ENCODE peak calls at places on chromosome 6, in five cellular contexts. S is IMR-90, Z is K562, N is HepG2, R is H1. K is an unnamed sample.

GRCh38 chr6:123016431-123017110 is 20.5 kb downstream of the CLVS2 start:
- DNase-seq in S (no peak), Z (no peak), N (no peak), R (no peak), K (no peak)

GRCh38 chr6:34275128-34275804 is 26.5 kb upstream of the SMIM29 start:
- DNase-seq in S (no peak), Z (no peak), N (no peak), R (no peak), K (no peak)

GRCh38 chr6:46014511-46015118 is 1.0 kb downstream of the CLIC5 start:
- DNase-seq in S (no peak), Z (no peak), N (no peak), R (peak), K (no peak)

GRCh38 chr6:141265748-141266647 is 866.7 kb upstream of the GJE1 start:
- DNase-seq in S (no peak), Z (no peak), N (peak), R (no peak), K (no peak)

GRCh38 chr6:134720353-134721094 is 229.4 kb downstream of the ALDH8A1 start:
- DNase-seq in S (no peak), Z (no peak), N (no peak), R (no peak), K (no peak)

GRCh38 chr6:72769459-72770125 is 147.7 kb downstream of the KCNQ5 start:
- DNase-seq in S (no peak), Z (no peak), N (no peak), R (no peak), K (no peak)

GRCh38 chr6:130900913-130901312 is 73.7 kb downstream of the SMLR1 start:
- DNase-seq in S (peak), Z (no peak), N (no peak), R (no peak), K (peak)

GRCh38 chr6:136969433-136969832 is 47.3 kb downstream of the SLC35D3 start:
- DNase-seq in S (no peak), Z (no peak), N (no peak), R (no peak), K (no peak)

GRCh38 chr6:47034919-47035318 is 7.2 kb downstream of the ADGRF1 start:
- DNase-seq in S (peak), Z (no peak), N (no peak), R (no peak), K (no peak)

GRCh38 chr6:39508513-39508912 is 186.0 kb upstream of the KCNK16 start:
- DNase-seq in S (no peak), Z (no peak), N (no peak), R (no peak), K (no peak)

GRCh38 chr6:33621396-33622388 is 570 bp downstream of the ITPR3 start:
- DNase-seq in S (no peak), Z (peak), N (no peak), R (peak), K (no peak)

GRCh38 chr6:16635810-16636602 is 125.3 kb downstream of the ATXN1 start:
- DNase-seq in S (peak), Z (no peak), N (peak), R (no peak), K (no peak)

GRCh38 chr6:129704708-129705107 is 5.3 kb downstream of the ARHGAP18 start:
- DNase-seq in S (no peak), Z (no peak), N (no peak), R (no peak), K (no peak)

GRCh38 chr6:20921533-20921932 is 387.3 kb downstream of the CDKAL1 start:
- DNase-seq in S (peak), Z (no peak), N (no peak), R (no peak), K (no peak)

DNA sequence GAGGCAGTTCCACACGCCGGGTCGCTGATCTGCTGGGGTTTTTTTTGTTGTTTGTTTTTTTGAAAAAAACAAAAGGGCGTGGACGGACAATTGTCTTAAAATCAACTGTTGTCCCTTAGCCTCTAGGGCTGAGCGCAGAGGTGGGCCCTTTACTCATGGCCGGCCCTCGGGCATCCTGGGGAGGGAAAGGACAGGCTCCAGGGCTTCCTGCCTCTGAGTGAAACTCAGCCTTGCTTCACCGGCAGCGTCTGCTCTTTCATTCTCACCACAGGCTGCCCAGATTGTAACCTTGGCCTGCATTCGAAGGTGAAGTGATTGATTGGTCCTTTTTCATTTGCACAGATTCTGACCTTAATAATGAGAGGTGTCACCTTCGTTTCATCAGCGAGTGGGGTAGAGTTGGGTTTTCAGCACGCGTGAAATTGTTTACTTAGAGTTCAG is 797 bp downstream of the SMIM13 start:
- DNase-seq in S (peak), Z (peak), N (peak), R (peak), K (peak)
- TF ChIP-seq MAFK in S (no peak), Z (no peak), N (no peak), R (no peak), K (no peak)

DNA sequence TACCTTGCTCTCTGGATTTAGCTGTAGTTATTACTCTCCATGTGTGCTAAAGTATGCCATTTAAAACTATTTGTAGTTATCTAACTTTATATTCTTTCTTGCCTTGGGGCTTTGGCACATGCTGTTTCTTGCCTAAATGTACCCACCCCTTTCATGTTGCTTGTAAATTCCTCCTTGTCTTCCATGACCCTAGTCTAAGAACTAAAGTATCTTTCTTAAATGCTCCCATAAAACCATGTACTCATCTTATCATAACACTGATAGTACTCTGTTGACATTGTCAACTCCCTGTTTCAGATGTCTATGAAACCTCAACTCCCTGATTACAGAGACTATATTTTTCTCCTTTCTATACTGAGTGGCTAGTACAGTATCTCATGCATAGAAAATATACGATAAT is 564.9 kb upstream of the IRAK1BP1 start:
- DNase-seq in S (no peak), Z (no peak), N (no peak), R (no peak), K (no peak)
- TF ChIP-seq MAFK in S (no peak), Z (no peak), N (no peak), R (no peak), K (no peak)

DNA sequence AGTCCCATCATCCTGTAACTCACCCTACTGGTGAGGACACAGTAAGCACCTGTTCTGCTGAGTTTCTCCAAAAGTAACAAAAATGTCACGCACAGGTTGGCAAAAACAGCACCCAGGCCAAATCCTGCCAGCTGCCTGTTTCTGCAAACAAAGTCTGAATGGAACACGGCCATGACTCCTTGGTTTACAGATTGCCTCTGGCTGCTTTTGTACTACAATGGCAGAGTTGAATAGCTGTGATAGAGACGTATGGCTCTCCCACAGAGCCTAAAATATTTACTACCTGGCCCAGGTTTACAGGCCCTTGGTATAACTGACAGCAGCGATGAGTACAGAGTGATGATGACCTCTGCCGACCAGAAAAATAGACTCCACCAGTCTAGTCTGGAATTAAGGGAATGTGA is 52.6 kb downstream of the CNKSR3 start:
- DNase-seq in S (no peak), Z (no peak), N (no peak), R (no peak), K (no peak)
- TF ChIP-seq MAFK in S (no peak), Z (no peak), N (no peak), R (no peak), K (no peak)

DNA sequence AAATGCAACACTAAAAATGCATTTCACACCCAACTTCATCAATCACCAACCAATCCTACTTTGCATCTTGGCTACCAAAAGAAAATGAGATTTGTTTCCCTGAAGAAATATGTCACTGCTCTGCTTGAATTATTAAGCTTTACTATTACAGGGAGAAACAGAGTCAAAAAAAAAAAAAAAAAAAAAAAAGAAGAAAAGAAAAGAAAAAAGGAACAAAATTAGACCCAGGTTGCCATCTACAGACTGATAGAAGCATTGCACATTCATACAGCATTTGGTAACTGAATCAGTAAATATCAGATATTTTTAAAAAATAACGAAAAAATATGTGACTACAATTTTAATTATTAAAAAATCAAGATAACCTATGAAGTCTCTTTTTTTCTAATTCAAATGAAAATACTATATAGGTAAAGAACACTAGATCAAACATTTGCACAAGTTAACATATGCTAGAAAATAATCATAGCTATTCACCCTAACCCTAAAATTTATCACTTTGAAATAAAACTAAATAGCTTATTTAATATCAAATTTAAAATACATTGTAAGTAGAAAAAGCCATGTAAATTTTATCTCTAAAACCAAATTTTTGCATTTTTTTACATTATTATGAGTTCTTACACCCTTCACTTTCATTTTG is 83.3 kb downstream of the DCDC2 start:
- DNase-seq in S (peak), Z (peak), N (no peak), R (no peak), K (peak)
- TF ChIP-seq MAFK in S (no peak), Z (no peak), N (no peak), R (no peak), K (no peak)